ENCODE peak calls at places on chromosomes 1 and 21, in four cellular contexts. I is sigmoid colon, V is Peyer's patch, F is stomach. E is an unnamed sample. For H3K4me1, the result is how much of the 10 kb centered on the place peaks cover.

GRCh38 chr1:145872421-145872891 is 13.2 kb downstream of the ANKRD35 start:
- DNase-seq in F (peak), V (no peak), I (peak), E (no peak)

GRCh38 chr1:187959062-187959461 is 1130.3 kb downstream of the PLA2G4A start:
- DNase-seq in V (no peak), F (no peak), I (no peak), E (no peak)

GRCh38 chr1:231421616-231421970 is 494 bp downstream of the EGLN1 start:
- DNase-seq in F (peak), V (no peak), I (peak), E (peak)

GRCh38 chr1:80675469-80675868 is 1125.3 kb upstream of the ADGRL2 start:
- DNase-seq in V (no peak), I (no peak), F (no peak), E (no peak)

GRCh38 chr1:7454895-7455784 is 316.0 kb upstream of the VAMP3 start:
- DNase-seq in F (no peak), V (no peak), I (no peak), E (no peak)

GRCh38 chr1:27098447-27099153 is 56.3 kb downstream of the SLC9A1 start:
- DNase-seq in F (no peak), I (no peak), V (no peak), E (no peak)

GRCh38 chr1:29452463-29453230 is 216.3 kb downstream of the PTPRU start:
- DNase-seq in I (no peak), F (no peak), V (peak), E (no peak)

GRCh38 chr1:205465392-205465791 is 9.5 kb upstream of the BLACAT1 start:
- DNase-seq in F (no peak), I (no peak), V (no peak), E (no peak)

GRCh38 chr1:156559797-156560112 is 12.6 kb downstream of the IQGAP3 start:
- DNase-seq in I (peak), F (no peak), V (no peak), E (no peak)

GRCh38 chr1:89516055-89516454 is 8.6 kb upstream of the LRRC8B start:
- DNase-seq in V (no peak), F (no peak), I (no peak), E (no peak)

GRCh38 chr1:150160964-150161626 is 11.4 kb downstream of the PLEKHO1 start:
- DNase-seq in F (no peak), V (no peak), I (no peak), E (no peak)

GRCh38 chr1:68231627-68232303 is 558 bp downstream of the WLS start:
- DNase-seq in I (peak), V (peak), F (peak), E (no peak)

GRCh38 chr1:114105401-114105979 is 48.2 kb downstream of the SYT6 start:
- DNase-seq in F (no peak), V (no peak), I (peak), E (no peak)

GRCh38 chr1:57086141-57086540 is 120.3 kb upstream of the C8B start:
- DNase-seq in I (no peak), V (no peak), F (no peak), E (no peak)

GRCh38 chr1:36284061-36284460 is 22.1 kb upstream of the SH3D21 start:
- DNase-seq in F (no peak), V (no peak), I (no peak), E (no peak)

GRCh38 chr1:236280438-236281285 is 1.1 kb downstream of the ERO1B start:
- DNase-seq in F (no peak), V (no peak), I (peak), E (peak)

GRCh38 chr1:96643519-96643918 is 78.1 kb upstream of the PTBP2 start:
- DNase-seq in F (no peak), V (no peak), I (no peak), E (no peak)

DNA sequence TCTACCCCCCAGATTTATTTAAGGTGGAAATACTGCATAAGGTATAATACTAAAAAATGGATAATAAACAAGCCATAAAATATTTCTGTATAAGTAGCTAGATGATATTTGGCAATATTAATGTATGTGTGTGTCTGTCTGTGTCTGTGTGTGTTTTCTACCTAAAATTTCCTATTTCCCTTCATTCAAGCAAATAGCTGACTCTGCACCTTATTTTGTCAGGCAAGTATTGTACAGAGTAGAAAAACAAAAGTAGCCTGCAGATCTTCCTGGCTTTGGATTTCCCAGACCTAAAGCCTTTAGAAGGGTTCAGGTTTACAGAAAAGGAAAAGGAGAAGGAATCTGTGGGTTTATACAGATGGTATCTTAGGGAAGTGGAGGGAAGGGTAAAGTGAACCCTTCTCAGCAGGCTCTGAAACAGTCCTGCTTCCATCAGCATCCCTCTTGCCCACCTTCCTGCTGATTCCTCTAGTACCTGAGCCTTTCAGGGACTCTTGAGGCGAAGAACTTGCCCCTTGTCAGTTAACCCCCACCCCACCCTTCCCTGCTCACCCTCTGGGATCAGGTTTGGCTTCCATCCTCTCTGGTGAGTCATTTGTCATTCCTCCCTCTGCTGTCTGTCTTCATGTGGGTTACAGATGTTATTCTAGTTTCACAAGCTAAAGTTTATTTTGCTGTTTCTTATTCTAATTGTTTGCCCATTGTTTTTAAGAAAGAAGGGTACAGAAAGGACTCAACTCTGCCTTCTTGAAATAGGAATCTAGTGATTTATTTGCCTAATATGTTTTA is 21.7 kb upstream of the RGS16 start:
- DNase-seq in V (no peak), F (no peak), I (no peak), E (no peak)
- H3K27ac ChIP-seq in V (no peak), F (no peak), I (no peak), E (no peak)

DNA sequence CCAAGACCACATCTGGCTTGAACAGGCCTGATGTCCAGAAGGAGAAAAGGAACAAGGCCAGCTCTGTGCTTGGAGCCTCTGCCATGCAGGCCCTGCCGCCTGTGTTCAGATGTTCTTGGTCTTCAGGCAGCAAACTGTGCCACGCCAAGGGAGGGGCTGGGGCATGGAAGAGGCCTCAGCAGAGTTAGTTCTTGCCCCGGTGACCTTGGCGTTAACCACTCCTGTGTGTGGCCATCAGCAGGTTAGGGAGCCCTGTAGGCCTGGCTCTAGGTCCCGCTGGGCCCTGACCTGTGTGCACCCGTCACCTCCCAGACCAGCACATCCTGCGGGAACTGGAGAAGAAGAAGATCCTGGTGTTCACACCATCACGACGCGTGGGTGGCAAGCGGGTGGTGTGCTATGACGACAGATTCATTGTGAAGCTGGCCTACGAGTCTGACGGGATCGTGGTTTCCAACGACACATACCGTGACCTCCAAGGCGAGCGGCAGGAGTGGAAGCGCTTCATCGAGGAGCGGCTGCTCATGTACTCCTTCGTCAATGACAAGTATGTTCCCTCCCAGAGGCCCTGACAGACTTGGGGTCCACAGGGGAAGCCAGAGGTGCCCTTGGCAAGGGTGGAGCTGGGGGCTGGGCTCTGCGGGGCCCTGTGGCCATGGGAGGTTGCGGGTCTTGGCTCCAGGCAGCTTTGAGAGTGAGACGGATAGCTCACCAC is 7.1 kb downstream of the ZC3H12A start:
- DNase-seq in F (no peak), V (peak), I (no peak), E (no peak)
- H3K4me1 ChIP-seq in F (half or more), V (under half), I (half or more), E (half or more)

GRCh38 chr21:42724226-42724920 is 71.0 kb downstream of the PDE9A start:
- DNase-seq in F (no peak), I (no peak), V (peak), E (no peak)
- H3K4me3 ChIP-seq in F (no peak), I (no peak), V (no peak), E (no peak)

GRCh38 chr1:16128338-16128741 is 27.5 kb downstream of the EPHA2 start:
- DNase-seq in V (no peak), I (no peak), F (no peak), E (no peak)

GRCh38 chr1:16129316-16129715 is 26.6 kb downstream of the EPHA2 start:
- DNase-seq in I (no peak), F (no peak), V (no peak), E (no peak)

GRCh38 chr1:16126160-16126559 is 29.7 kb downstream of the EPHA2 start:
- DNase-seq in F (no peak), V (no peak), I (no peak), E (no peak)

GRCh38 chr1:16126738-16127515 is 28.9 kb downstream of the EPHA2 start:
- DNase-seq in F (no peak), I (no peak), V (no peak), E (no peak)

GRCh38 chr1:16127676-16128337 is 28.1 kb downstream of the EPHA2 start:
- DNase-seq in F (no peak), I (no peak), V (no peak), E (no peak)
- H3K27ac ChIP-seq in F (peak), I (no peak), V (no peak), E (no peak)

GRCh38 chr1:15734901-15735300 is 1.2 kb upstream of the SLC25A34 start:
- DNase-seq in V (peak), F (no peak), I (no peak), E (no peak)
- H3K4me1 ChIP-seq in V (under half), F (under half), I (under half), E (under half)

DNA sequence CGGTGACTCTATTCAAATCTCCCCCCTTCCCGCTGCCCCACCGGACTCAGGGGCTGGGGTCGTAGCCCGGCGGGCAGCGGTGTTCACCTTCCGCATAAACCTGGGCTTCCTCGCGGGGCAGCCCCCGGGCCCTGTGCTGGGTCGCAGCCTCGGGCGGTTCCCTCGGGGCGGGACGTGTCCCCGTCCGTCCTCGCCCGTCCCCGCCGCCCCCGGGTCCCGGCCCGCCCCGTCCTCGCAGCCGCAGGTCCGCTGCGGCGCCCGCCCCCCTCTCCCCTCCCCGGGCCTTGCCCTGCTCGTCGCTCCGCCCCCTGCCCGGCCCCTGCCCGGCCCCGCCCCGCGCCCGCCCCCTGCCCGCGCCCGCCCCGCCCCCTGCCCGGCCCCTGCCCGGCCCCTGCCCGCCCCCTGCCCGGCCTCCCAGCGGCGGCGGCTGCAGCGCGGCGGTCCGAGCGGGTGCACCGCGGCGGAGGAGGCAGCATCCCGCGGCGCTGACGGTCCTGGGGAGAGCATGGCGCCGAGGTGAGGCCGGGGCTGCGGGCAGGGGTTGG is at the start of gene COL18A1:
- DNase-seq in V (peak), I (peak), F (peak), E (no peak)
- H3K4me3 ChIP-seq in V (peak), I (peak), F (peak), E (no peak)

DNA sequence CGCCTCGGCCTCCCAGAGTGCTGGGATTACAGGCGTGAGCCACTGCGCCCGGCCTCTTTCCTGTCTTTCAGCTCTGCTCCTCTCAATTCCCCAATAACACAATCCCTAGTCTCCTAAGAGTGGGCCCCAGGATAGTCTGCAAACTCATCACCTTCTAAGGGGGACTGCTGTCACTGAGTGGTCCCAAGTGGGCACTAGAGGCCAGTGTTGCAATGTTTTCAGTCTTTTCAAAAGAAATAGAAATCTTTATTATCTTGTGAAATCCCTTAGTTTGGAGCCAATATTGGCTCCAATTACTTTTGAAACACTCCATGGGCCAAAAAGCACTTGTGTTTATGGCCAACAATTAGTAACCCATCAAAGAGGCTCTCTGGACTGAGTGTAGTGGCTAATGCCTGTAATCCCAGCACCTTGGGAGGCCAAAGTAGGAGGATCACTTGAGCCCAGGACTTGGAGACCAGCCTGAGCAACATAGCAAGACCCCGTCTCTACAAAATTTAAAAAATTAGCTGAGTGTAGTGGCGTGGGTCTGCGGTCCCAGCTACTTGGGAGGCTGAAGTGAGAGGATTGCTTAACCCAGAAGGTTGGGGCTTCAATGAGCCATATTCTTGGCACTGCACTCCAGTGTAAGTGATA is 28.6 kb upstream of the ZNF697 start:
- DNase-seq in F (no peak), V (no peak), I (peak), E (no peak)
- H3K27ac ChIP-seq in F (no peak), V (no peak), I (no peak), E (no peak)

GRCh38 chr1:21277178-21277577 is 13.1 kb downstream of the ECE1 start:
- DNase-seq in I (peak), V (no peak), F (no peak), E (no peak)
- H3K4me1 ChIP-seq in I (half or more), V (under half), F (half or more), E (under half)

E was measured in CD4-positive, CD25-positive, alpha-beta regulatory T cell.